ENCODE peak calls at places on chromosomes 3 and 15, in ten cellular contexts. One of them, this sample, is unnamed. For H3K27me3, the result is how much of the 10 kb centered on the place peaks cover.

GRCh38 chr3:16663852-16664712 is 58.9 kb upstream of the DAZL start:
- DNase-seq in body of pancreas: no peak
- DNase-seq in Karpas-422: no peak
- DNase-seq in heart right ventricle: no peak
- DNase-seq in lung: no peak
- DNase-seq in spleen: no peak
- DNase-seq in Panc1: no peak
- DNase-seq in endodermal cell: no peak
- DNase-seq in astrocyte: no peak
- DNase-seq in heart left ventricle: no peak
- DNase-seq in this sample: no peak

GRCh38 chr3:23079976-23080375 is 123.2 kb upstream of the UBE2E2 start:
- DNase-seq in lung: no peak
- DNase-seq in astrocyte: peak
- DNase-seq in body of pancreas: no peak
- DNase-seq in spleen: no peak
- DNase-seq in heart left ventricle: no peak
- DNase-seq in Panc1: no peak
- DNase-seq in heart right ventricle: no peak
- DNase-seq in Karpas-422: no peak
- DNase-seq in endodermal cell: no peak
- DNase-seq in this sample: no peak

GRCh38 chr3:38458796-38459498 is 5.3 kb downstream of the ACVR2B start:
- DNase-seq in Panc1: no peak
- DNase-seq in astrocyte: peak
- DNase-seq in endodermal cell: no peak
- DNase-seq in body of pancreas: peak
- DNase-seq in heart right ventricle: no peak
- DNase-seq in heart left ventricle: peak
- DNase-seq in Karpas-422: peak
- DNase-seq in spleen: no peak
- DNase-seq in lung: peak
- DNase-seq in this sample: peak

GRCh38 chr15:56244237-56244810 is 645 bp upstream of the RFX7 start:
- DNase-seq in Karpas-422: peak
- DNase-seq in spleen: peak
- DNase-seq in heart left ventricle: peak
- DNase-seq in Panc1: no peak
- DNase-seq in heart right ventricle: peak
- DNase-seq in body of pancreas: peak
- DNase-seq in lung: peak
- DNase-seq in astrocyte: peak
- DNase-seq in endodermal cell: peak
- DNase-seq in this sample: peak

GRCh38 chr15:38299216-38299615 is 46.6 kb downstream of the SPRED1 start:
- DNase-seq in endodermal cell: no peak
- DNase-seq in spleen: no peak
- DNase-seq in Karpas-422: no peak
- DNase-seq in body of pancreas: no peak
- DNase-seq in lung: no peak
- DNase-seq in heart right ventricle: no peak
- DNase-seq in astrocyte: peak
- DNase-seq in heart left ventricle: no peak
- DNase-seq in Panc1: no peak
- DNase-seq in this sample: no peak

GRCh38 chr3:77456881-77457280 is 417.0 kb downstream of the ROBO2 start:
- DNase-seq in body of pancreas: no peak
- DNase-seq in Panc1: no peak
- DNase-seq in heart left ventricle: no peak
- DNase-seq in heart right ventricle: no peak
- DNase-seq in spleen: no peak
- DNase-seq in endodermal cell: no peak
- DNase-seq in lung: no peak
- DNase-seq in astrocyte: no peak
- DNase-seq in Karpas-422: no peak
- DNase-seq in this sample: no peak

GRCh38 chr3:196971094-196971698 is 2.6 kb upstream of the PIGZ start:
- DNase-seq in endodermal cell: no peak
- DNase-seq in Panc1: no peak
- DNase-seq in lung: no peak
- DNase-seq in body of pancreas: no peak
- DNase-seq in Karpas-422: peak
- DNase-seq in heart right ventricle: no peak
- DNase-seq in astrocyte: no peak
- DNase-seq in heart left ventricle: no peak
- DNase-seq in spleen: no peak
- DNase-seq in this sample: no peak

GRCh38 chr3:111621535-111621934 is 26.4 kb upstream of the ZBED2 start:
- DNase-seq in Karpas-422: peak
- DNase-seq in body of pancreas: no peak
- DNase-seq in heart left ventricle: no peak
- DNase-seq in Panc1: no peak
- DNase-seq in astrocyte: no peak
- DNase-seq in lung: no peak
- DNase-seq in endodermal cell: peak
- DNase-seq in heart right ventricle: no peak
- DNase-seq in spleen: no peak
- DNase-seq in this sample: no peak

GRCh38 chr15:62402687-62403086 is 237.6 kb upstream of the C2CD4B start:
- DNase-seq in heart left ventricle: no peak
- DNase-seq in endodermal cell: no peak
- DNase-seq in heart right ventricle: no peak
- DNase-seq in astrocyte: no peak
- DNase-seq in Panc1: no peak
- DNase-seq in lung: no peak
- DNase-seq in Karpas-422: no peak
- DNase-seq in body of pancreas: no peak
- DNase-seq in spleen: no peak
- DNase-seq in this sample: no peak

GRCh38 chr15:93317772-93318171 is 228.8 kb upstream of the RGMA start:
- DNase-seq in lung: no peak
- DNase-seq in Karpas-422: no peak
- DNase-seq in astrocyte: no peak
- DNase-seq in heart right ventricle: no peak
- DNase-seq in endodermal cell: no peak
- DNase-seq in spleen: no peak
- DNase-seq in Panc1: no peak
- DNase-seq in heart left ventricle: no peak
- DNase-seq in body of pancreas: no peak
- DNase-seq in this sample: no peak

GRCh38 chr3:172448661-172449467 is 608 bp upstream of the GHSR start:
- DNase-seq in Panc1: no peak
- DNase-seq in body of pancreas: no peak
- DNase-seq in Karpas-422: no peak
- DNase-seq in heart left ventricle: no peak
- DNase-seq in spleen: no peak
- DNase-seq in endodermal cell: peak
- DNase-seq in heart right ventricle: no peak
- DNase-seq in astrocyte: no peak
- DNase-seq in lung: no peak
- DNase-seq in this sample: no peak

GRCh38 chr15:98169551-98169950 is 209.0 kb downstream of the ARRDC4 start:
- DNase-seq in body of pancreas: no peak
- DNase-seq in endodermal cell: no peak
- DNase-seq in Panc1: no peak
- DNase-seq in lung: no peak
- DNase-seq in spleen: no peak
- DNase-seq in heart left ventricle: no peak
- DNase-seq in Karpas-422: no peak
- DNase-seq in heart right ventricle: no peak
- DNase-seq in astrocyte: no peak
- DNase-seq in this sample: no peak

GRCh38 chr3:27504749-27505148 is 20.6 kb upstream of the SLC4A7 start:
- DNase-seq in Karpas-422: no peak
- DNase-seq in spleen: no peak
- DNase-seq in lung: no peak
- DNase-seq in astrocyte: peak
- DNase-seq in Panc1: no peak
- DNase-seq in heart right ventricle: no peak
- DNase-seq in body of pancreas: no peak
- DNase-seq in endodermal cell: no peak
- DNase-seq in heart left ventricle: no peak
- DNase-seq in this sample: no peak

GRCh38 chr3:28860307-28860706 is 420.6 kb upstream of the RBMS3 start:
- DNase-seq in body of pancreas: peak
- DNase-seq in lung: peak
- DNase-seq in heart right ventricle: no peak
- DNase-seq in spleen: no peak
- DNase-seq in Karpas-422: no peak
- DNase-seq in astrocyte: no peak
- DNase-seq in endodermal cell: no peak
- DNase-seq in heart left ventricle: peak
- DNase-seq in Panc1: no peak
- DNase-seq in this sample: no peak

DNA sequence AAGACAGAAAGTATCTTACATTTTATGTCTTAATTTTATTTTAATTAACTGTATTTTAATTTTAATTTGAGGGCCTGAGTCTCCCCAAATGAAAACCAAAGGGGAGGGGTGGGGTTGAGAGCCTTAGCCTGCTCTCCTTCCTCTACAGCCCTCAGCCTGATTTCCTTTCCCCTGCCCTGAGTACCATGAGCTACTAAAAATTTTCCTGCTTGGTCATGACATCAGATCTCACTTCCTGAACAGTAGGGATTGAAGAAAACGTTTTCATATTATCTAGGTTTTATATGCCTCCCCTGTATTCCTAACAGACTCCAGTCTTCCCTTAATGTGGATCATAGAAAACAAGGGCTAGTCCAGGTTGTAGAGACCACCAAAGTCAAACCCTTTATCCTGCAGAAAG is 133.9 kb downstream of the MYLK start:
- DNase-seq in spleen: no peak
- DNase-seq in Panc1: no peak
- DNase-seq in astrocyte: no peak
- DNase-seq in body of pancreas: no peak
- DNase-seq in Karpas-422: no peak
- DNase-seq in heart right ventricle: no peak
- DNase-seq in endodermal cell: no peak
- DNase-seq in lung: no peak
- DNase-seq in heart left ventricle: no peak
- DNase-seq in this sample: no peak
- H3K27ac ChIP-seq in spleen: no peak
- H3K27ac ChIP-seq in Panc1: peak
- H3K27ac ChIP-seq in astrocyte: peak
- H3K27ac ChIP-seq in body of pancreas: peak
- H3K27ac ChIP-seq in Karpas-422: no peak
- H3K27ac ChIP-seq in heart right ventricle: peak
- H3K27ac ChIP-seq in endodermal cell: no peak
- H3K27ac ChIP-seq in lung: peak
- H3K27ac ChIP-seq in heart left ventricle: no peak
- H3K27ac ChIP-seq in this sample: no peak

DNA sequence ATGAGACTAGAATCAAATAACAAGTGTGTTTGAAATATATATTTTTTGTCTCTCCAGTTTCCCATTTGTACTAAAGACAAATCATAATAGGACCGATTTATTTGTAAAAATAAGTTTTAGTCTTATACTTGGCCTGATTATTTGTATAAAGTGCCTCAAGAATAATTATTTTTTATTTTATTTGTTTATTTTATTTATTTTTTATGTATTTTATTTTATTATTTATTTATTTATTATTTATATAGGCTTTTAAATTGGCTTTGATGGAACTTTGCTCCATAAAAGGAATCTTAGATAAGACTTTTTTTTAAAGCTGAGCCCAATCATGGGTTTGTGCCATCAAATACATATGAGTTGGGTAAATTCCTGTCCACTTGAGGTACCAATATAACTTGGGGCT is 22.2 kb upstream of the ZNF80 start:
- DNase-seq in heart left ventricle: no peak
- DNase-seq in Karpas-422: no peak
- DNase-seq in lung: no peak
- DNase-seq in heart right ventricle: no peak
- DNase-seq in astrocyte: no peak
- DNase-seq in endodermal cell: no peak
- DNase-seq in spleen: no peak
- DNase-seq in Panc1: no peak
- DNase-seq in body of pancreas: no peak
- DNase-seq in this sample: no peak
- H3K27me3 ChIP-seq in heart left ventricle: under half
- H3K27me3 ChIP-seq in Karpas-422: under half
- H3K27me3 ChIP-seq in lung: under half
- H3K27me3 ChIP-seq in heart right ventricle: under half
- H3K27me3 ChIP-seq in astrocyte: under half
- H3K27me3 ChIP-seq in endodermal cell: under half
- H3K27me3 ChIP-seq in spleen: under half
- H3K27me3 ChIP-seq in Panc1: under half
- H3K27me3 ChIP-seq in body of pancreas: under half
- H3K27me3 ChIP-seq in this sample: under half

GRCh38 chr3:15347104-15347736 is 14.8 kb upstream of the SH3BP5 start:
- DNase-seq in heart right ventricle: no peak
- DNase-seq in Karpas-422: no peak
- DNase-seq in Panc1: no peak
- DNase-seq in heart left ventricle: no peak
- DNase-seq in lung: no peak
- DNase-seq in body of pancreas: no peak
- DNase-seq in endodermal cell: no peak
- DNase-seq in spleen: no peak
- DNase-seq in astrocyte: no peak
- DNase-seq in this sample: no peak

GRCh38 chr3:15346516-15346915 is 14.1 kb upstream of the SH3BP5 start:
- DNase-seq in endodermal cell: no peak
- DNase-seq in heart left ventricle: no peak
- DNase-seq in astrocyte: no peak
- DNase-seq in heart right ventricle: no peak
- DNase-seq in Karpas-422: no peak
- DNase-seq in spleen: no peak
- DNase-seq in body of pancreas: no peak
- DNase-seq in lung: no peak
- DNase-seq in Panc1: no peak
- DNase-seq in this sample: no peak

GRCh38 chr3:15350141-15350540 is 17.8 kb upstream of the SH3BP5 start:
- DNase-seq in endodermal cell: no peak
- DNase-seq in heart right ventricle: no peak
- DNase-seq in astrocyte: no peak
- DNase-seq in Karpas-422: no peak
- DNase-seq in lung: no peak
- DNase-seq in spleen: no peak
- DNase-seq in Panc1: no peak
- DNase-seq in heart left ventricle: no peak
- DNase-seq in body of pancreas: no peak
- DNase-seq in this sample: no peak

GRCh38 chr3:15347737-15348110 is 15.3 kb upstream of the SH3BP5 start:
- DNase-seq in Panc1: no peak
- DNase-seq in spleen: no peak
- DNase-seq in lung: no peak
- DNase-seq in body of pancreas: no peak
- DNase-seq in Karpas-422: no peak
- DNase-seq in heart right ventricle: no peak
- DNase-seq in endodermal cell: no peak
- DNase-seq in heart left ventricle: no peak
- DNase-seq in astrocyte: no peak
- DNase-seq in this sample: no peak

GRCh38 chr3:15348246-15348645 is 15.9 kb upstream of the SH3BP5 start:
- DNase-seq in heart left ventricle: no peak
- DNase-seq in astrocyte: no peak
- DNase-seq in body of pancreas: no peak
- DNase-seq in endodermal cell: no peak
- DNase-seq in spleen: no peak
- DNase-seq in lung: no peak
- DNase-seq in Panc1: no peak
- DNase-seq in Karpas-422: no peak
- DNase-seq in heart right ventricle: no peak
- DNase-seq in this sample: no peak
- H3K27ac ChIP-seq in heart left ventricle: no peak
- H3K27ac ChIP-seq in astrocyte: no peak
- H3K27ac ChIP-seq in body of pancreas: no peak
- H3K27ac ChIP-seq in endodermal cell: no peak
- H3K27ac ChIP-seq in spleen: peak
- H3K27ac ChIP-seq in lung: no peak
- H3K27ac ChIP-seq in Panc1: no peak
- H3K27ac ChIP-seq in Karpas-422: no peak
- H3K27ac ChIP-seq in heart right ventricle: peak
- H3K27ac ChIP-seq in this sample: no peak

GRCh38 chr15:77582763-77583162 is 49.9 kb downstream of the LINGO1 start:
- DNase-seq in spleen: no peak
- DNase-seq in astrocyte: no peak
- DNase-seq in Panc1: no peak
- DNase-seq in heart left ventricle: no peak
- DNase-seq in endodermal cell: no peak
- DNase-seq in Karpas-422: no peak
- DNase-seq in body of pancreas: no peak
- DNase-seq in heart right ventricle: no peak
- DNase-seq in lung: no peak
- DNase-seq in this sample: no peak
- H3K27me3 ChIP-seq in spleen: under half
- H3K27me3 ChIP-seq in astrocyte: under half
- H3K27me3 ChIP-seq in Panc1: under half
- H3K27me3 ChIP-seq in heart left ventricle: under half
- H3K27me3 ChIP-seq in endodermal cell: under half
- H3K27me3 ChIP-seq in Karpas-422: under half
- H3K27me3 ChIP-seq in body of pancreas: under half
- H3K27me3 ChIP-seq in heart right ventricle: under half
- H3K27me3 ChIP-seq in lung: under half
- H3K27me3 ChIP-seq in this sample: under half